ENCODE peak calls at places on chromosomes 3 and 15, in nine cellular contexts. O is fibroblast of lung, T is GM23338, W is WERI-Rb-1, X is PC-3, S is fibroblast of pulmonary artery, Q is GM12864, H is epithelial cell of proximal tubule, I is fibroblast of the aortic adventitia. M is an unnamed sample.

GRCh38 chr3:155032918-155033317 is 47.2 kb upstream of the MME start:
- DNase-seq in W (no peak), I (peak), Q (no peak), O (peak), T (peak), X (no peak), S (peak), H (no peak), M (peak)

GRCh38 chr15:91101356-91101920 is 1.4 kb downstream of the SV2B start:
- DNase-seq in T (no peak), O (no peak), X (no peak), H (no peak), S (no peak), I (no peak), W (no peak), Q (no peak), M (no peak)

GRCh38 chr3:41405466-41405865 is 206.2 kb downstream of the CTNNB1 start:
- DNase-seq in H (no peak), Q (no peak), W (no peak), I (no peak), O (peak), X (peak), T (no peak), S (no peak), M (peak)

GRCh38 chr3:118931996-118932395 is 102.7 kb downstream of the IGSF11 start:
- DNase-seq in W (no peak), S (no peak), H (no peak), I (no peak), O (no peak), X (no peak), T (no peak), Q (no peak), M (no peak)

GRCh38 chr3:169998668-169999131 is 32.1 kb downstream of the SEC62 start:
- DNase-seq in O (peak), S (peak), X (peak), H (peak), W (no peak), I (peak), T (no peak), Q (no peak), M (no peak)

GRCh38 chr3:43709022-43709421 is 18.3 kb downstream of the ABHD5 start:
- DNase-seq in T (no peak), S (peak), W (no peak), O (no peak), I (peak), X (peak), H (no peak), Q (no peak), M (no peak)

GRCh38 chr3:15113884-15114283 is 14.9 kb upstream of the RBSN start:
- DNase-seq in W (no peak), I (no peak), O (no peak), T (no peak), S (no peak), H (no peak), X (no peak), Q (no peak), M (no peak)

GRCh38 chr3:31629054-31629453 is 96.3 kb downstream of the STT3B start:
- DNase-seq in S (no peak), W (no peak), T (no peak), X (no peak), Q (no peak), H (no peak), O (no peak), I (no peak), M (no peak)

GRCh38 chr15:31934821-31935220 is 95.5 kb upstream of the CHRNA7 start:
- DNase-seq in H (no peak), S (no peak), O (peak), X (peak), I (no peak), Q (no peak), T (no peak), W (no peak), M (peak)

GRCh38 chr3:144121661-144122060 is 150.0 kb downstream of the DIPK2A start:
- DNase-seq in S (no peak), W (no peak), O (no peak), H (no peak), I (no peak), Q (no peak), T (no peak), X (no peak), M (no peak)

GRCh38 chr3:46926871-46927717 is 49.5 kb downstream of the CCDC12 start:
- DNase-seq in O (no peak), X (no peak), Q (peak), S (no peak), I (no peak), W (no peak), T (no peak), H (no peak), M (no peak)

GRCh38 chr3:152276688-152277087 is 8.0 kb downstream of the MBNL1 start:
- DNase-seq in I (no peak), Q (no peak), H (no peak), W (no peak), T (no peak), O (no peak), X (no peak), S (no peak), M (no peak)

GRCh38 chr3:113454057-113454456 is 12.8 kb upstream of the CFAP44 start:
- DNase-seq in I (no peak), S (no peak), Q (no peak), H (no peak), T (no peak), W (no peak), O (no peak), X (no peak), M (no peak)

GRCh38 chr15:35925634-35926380 is 379.8 kb upstream of the DPH6 start:
- DNase-seq in X (peak), W (no peak), Q (no peak), S (peak), H (no peak), T (no peak), O (peak), I (peak), M (no peak)

GRCh38 chr15:98548172-98548971 is 100.0 kb upstream of the IGF1R start:
- DNase-seq in W (no peak), Q (no peak), S (peak), O (peak), X (no peak), I (peak), H (peak), T (peak), M (peak)

GRCh38 chr3:101976473-101976872 is 127.2 kb downstream of the NFKBIZ start:
- DNase-seq in S (peak), Q (no peak), X (no peak), I (peak), H (no peak), T (no peak), W (no peak), O (peak), M (no peak)

GRCh38 chr3:115401891-115402501 is 221.3 kb upstream of the GAP43 start:
- DNase-seq in O (peak), S (peak), H (no peak), T (no peak), Q (no peak), W (no peak), I (peak), X (peak), M (peak)

GRCh38 chr15:50051811-50052419 is 67.1 kb downstream of the ATP8B4 start:
- DNase-seq in T (peak), S (peak), O (peak), I (peak), W (peak), X (peak), H (peak), Q (no peak), M (peak)

GRCh38 chr3:187130346-187131066 is 8.8 kb downstream of the RPL39L start:
- DNase-seq in Q (peak), I (peak), S (peak), T (no peak), O (peak), W (no peak), X (peak), H (peak), M (peak)

GRCh38 chr3:88005066-88005465 is 53.7 kb downstream of the CGGBP1 start:
- DNase-seq in S (peak), O (peak), X (peak), T (peak), W (no peak), I (peak), Q (no peak), H (no peak), M (no peak)

GRCh38 chr3:111244760-111245159 is 173.1 kb downstream of the NECTIN3 start:
- DNase-seq in I (no peak), T (no peak), W (no peak), H (no peak), O (peak), X (no peak), Q (no peak), S (no peak), M (no peak)

GRCh38 chr3:99808163-99808794 is 9.4 kb upstream of the CMSS1 start:
- DNase-seq in W (peak), I (peak), Q (peak), H (no peak), S (peak), T (peak), X (peak), O (peak), M (peak)

GRCh38 chr3:51967384-51968174 is at the start of gene PCBP4:
- DNase-seq in O (peak), H (no peak), I (no peak), W (peak), S (peak), T (peak), Q (no peak), X (peak), M (no peak)

GRCh38 chr3:32934150-32934742 is 17.2 kb upstream of the CCR4 start:
- DNase-seq in Q (no peak), X (peak), O (no peak), W (peak), S (peak), T (peak), I (peak), H (no peak), M (no peak)

DNA sequence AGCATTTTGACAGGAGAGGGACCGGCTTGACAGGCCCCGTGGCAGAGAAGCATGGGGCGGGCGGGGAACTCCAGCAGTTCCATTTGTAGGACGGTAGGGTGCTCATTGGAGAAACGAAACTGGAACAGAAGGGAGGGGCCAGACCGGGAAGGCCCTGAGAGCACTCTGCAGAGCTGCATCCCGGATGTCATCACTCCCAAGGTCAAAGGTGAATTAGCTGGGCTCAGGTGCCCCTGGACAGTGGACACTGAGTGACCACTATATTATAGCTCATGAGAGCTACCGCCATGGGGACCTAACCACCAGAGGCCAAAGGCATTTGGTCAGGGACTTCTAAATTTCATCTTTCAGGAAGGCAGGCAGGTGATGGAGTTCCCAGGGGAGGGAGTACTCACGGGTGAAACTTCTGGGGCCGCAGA is 7.3 kb downstream of the CSRNP1 start:
- DNase-seq in S (no peak), Q (no peak), X (no peak), O (no peak), T (no peak), W (no peak), H (no peak), I (no peak), M (no peak)
- H3K4me3 ChIP-seq in S (no peak), Q (peak), X (no peak), O (no peak), T (no peak), W (no peak), H (no peak), I (no peak), M (no peak)

DNA sequence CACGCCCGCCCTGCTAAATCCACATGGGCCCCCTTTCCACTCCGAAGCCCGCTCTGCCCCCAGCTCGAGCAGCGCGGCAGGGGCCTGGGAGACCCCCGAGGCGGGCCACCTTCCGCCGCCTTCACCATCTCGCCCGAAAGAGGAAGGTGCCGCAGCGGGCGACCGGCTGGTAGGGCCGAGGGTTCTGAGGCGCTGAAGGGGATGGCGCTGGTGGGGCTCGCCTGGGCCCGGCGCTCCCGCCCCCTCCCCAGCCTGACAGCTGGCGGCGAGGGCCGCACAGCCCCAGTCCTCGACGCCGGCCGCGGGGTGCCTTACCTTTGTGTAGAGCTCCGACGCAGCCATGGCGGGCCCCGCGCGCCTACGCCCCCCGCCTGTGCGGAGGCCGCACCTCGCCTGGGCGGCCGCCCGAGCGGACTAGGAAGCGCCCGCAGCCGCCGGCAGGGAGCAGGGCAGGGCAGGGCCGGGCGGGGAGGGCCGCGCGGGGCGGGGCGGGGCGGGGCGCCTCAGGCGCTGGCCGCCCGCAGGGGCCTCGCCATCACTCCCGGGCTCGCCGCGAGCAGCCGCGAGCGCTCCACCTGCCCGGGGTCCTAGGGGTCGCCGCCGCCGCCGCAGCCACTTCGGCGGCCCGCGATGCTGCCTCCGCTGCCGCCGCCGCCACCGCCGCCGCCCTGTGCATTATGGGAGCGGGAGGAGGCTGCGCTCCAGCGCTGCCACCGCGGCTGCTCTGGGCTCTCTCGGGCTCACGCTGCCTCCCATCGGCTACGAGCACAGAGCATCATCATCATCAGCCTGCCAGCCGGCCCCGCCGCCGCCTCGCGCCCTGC is at the start of gene MYO5A:
- DNase-seq in H (no peak), W (peak), S (peak), X (peak), O (peak), T (peak), Q (peak), I (peak), M (peak)
- TF ChIP-seq CTCF in H (no peak), W (peak), S (no peak), X (no peak), O (no peak), T (no peak), Q (no peak), I (peak), M (no peak)

DNA sequence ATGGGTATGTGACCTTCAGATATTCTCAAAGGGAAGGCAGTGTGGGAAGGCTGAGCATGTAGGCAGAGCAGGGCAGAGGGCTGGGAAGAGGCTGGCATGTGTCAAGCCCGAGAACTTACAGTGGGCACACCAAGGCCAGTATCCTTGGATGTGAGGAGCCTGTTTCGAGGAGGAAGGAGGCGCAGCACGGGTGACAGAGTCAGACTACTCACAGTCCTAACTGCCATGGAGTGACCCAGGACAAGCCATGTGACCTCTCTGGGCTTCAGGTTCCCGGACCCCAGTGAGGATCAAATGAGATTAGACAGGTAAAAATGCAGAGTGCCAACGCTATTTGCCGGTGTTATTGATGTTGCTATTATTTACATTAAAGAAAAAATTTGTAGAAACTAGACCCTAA is 65.3 kb downstream of the NSMCE3 start:
- DNase-seq in T (no peak), X (no peak), S (no peak), O (no peak), W (no peak), H (no peak), Q (no peak), I (no peak), M (no peak)
- H3K4me3 ChIP-seq in T (no peak), X (no peak), S (no peak), O (no peak), W (no peak), H (no peak), Q (no peak), I (no peak), M (no peak)

GRCh38 chr3:57848177-57848738 is 92.1 kb downstream of the SLMAP start:
- DNase-seq in T (no peak), X (no peak), O (no peak), I (no peak), H (no peak), Q (no peak), W (no peak), S (no peak), M (no peak)

GRCh38 chr3:57852896-57853295 is 96.8 kb downstream of the SLMAP start:
- DNase-seq in H (peak), Q (no peak), I (peak), S (peak), X (peak), T (peak), O (peak), W (no peak), M (peak)

GRCh38 chr3:57855943-57856342 is 99.8 kb downstream of the SLMAP start:
- DNase-seq in X (no peak), Q (no peak), H (no peak), O (no peak), T (no peak), I (no peak), W (no peak), S (no peak), M (no peak)

GRCh38 chr3:57855281-57855680 is 99.2 kb downstream of the SLMAP start:
- DNase-seq in X (peak), W (no peak), I (peak), T (no peak), S (peak), Q (no peak), O (peak), H (peak), M (peak)

DNA sequence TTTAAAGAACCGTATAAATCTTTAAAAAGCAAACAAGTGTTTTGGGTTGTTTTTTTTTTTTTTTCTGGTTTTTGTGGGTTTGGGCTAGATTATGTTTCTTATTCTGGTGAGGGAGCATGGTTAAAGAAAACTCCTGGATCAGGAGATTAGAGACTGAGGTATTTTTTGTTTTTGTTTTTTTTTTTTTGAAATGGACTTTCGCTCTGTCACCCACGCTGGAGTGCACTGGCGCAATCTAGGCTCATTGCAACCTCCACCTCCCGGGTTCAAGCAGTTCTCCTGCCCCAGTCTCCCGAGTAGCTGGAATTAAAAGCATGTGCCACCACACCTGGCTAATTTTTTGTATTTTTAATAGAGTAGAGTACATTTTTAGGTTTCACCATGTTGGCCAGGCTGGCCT is 95.2 kb downstream of the SLMAP start:
- DNase-seq in Q (no peak), I (no peak), H (no peak), W (no peak), S (no peak), O (no peak), T (no peak), X (no peak), M (no peak)
- TF ChIP-seq CTCF in Q (no peak), I (no peak), H (no peak), W (no peak), S (no peak), O (no peak), T (no peak), X (no peak), M (no peak)

GRCh38 chr3:183180765-183181295 is 18.3 kb upstream of the LAMP3 start:
- DNase-seq in O (no peak), H (no peak), S (no peak), Q (no peak), X (no peak), I (no peak), T (no peak), W (no peak), M (no peak)

GRCh38 chr3:183178833-183179549 is 16.5 kb upstream of the LAMP3 start:
- DNase-seq in Q (no peak), I (peak), O (peak), S (peak), W (peak), T (peak), H (no peak), X (peak), M (no peak)

GRCh38 chr3:183180105-183180763 is 17.7 kb upstream of the LAMP3 start:
- DNase-seq in S (peak), X (peak), W (no peak), I (no peak), H (no peak), T (peak), Q (no peak), O (no peak), M (no peak)

GRCh38 chr3:183181606-183182005 is 19.1 kb upstream of the LAMP3 start:
- DNase-seq in X (no peak), W (no peak), O (no peak), S (no peak), T (no peak), H (no peak), I (no peak), Q (no peak), M (no peak)

DNA sequence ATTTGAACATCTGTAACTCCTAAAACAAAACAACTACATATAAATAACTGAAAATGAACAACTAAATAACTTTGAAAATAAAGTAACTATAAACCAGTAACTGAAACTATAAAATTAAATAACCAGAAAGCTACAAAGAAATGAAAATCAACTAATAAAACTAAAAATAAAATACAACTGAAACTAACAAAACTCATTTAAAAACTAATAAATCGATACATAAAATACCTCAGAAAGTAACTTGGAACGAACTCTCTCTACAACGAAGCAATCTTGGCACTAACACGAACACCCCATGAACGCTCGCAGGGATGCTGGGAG is 15.9 kb upstream of the LAMP3 start:
- DNase-seq in I (no peak), T (no peak), W (no peak), Q (no peak), H (no peak), X (no peak), S (no peak), O (no peak), M (no peak)
- H3K4me3 ChIP-seq in I (peak), T (peak), W (peak), Q (peak), H (peak), X (peak), S (peak), O (peak), M (peak)

M was measured in astrocyte of the cerebellum.